ENCODE peak calls at places on chromosomes 6 and 20, in ten cellular contexts. G, H, F, M, Y, U, L, Z, S and I are unnamed samples.

GRCh38 chr20:32859961-32860360 is 1.2 kb downstream of the EFCAB8 start:
- DNase-seq in G (no peak), H (no peak), F (no peak), M (no peak), Y (no peak), U (no peak), L (no peak), Z (no peak), S (no peak), I (no peak)

GRCh38 chr6:112218563-112218962 is 35.8 kb downstream of the LAMA4 start:
- DNase-seq in G (no peak), H (no peak), F (no peak), M (no peak), Y (no peak), U (peak), L (no peak), Z (no peak), S (peak), I (no peak)

GRCh38 chr20:39993737-39994136 is 695.3 kb downstream of the MAFB start:
- DNase-seq in G (no peak), H (no peak), F (no peak), M (peak), Y (no peak), U (no peak), L (no peak), Z (no peak), S (no peak), I (no peak)

GRCh38 chr6:138509371-138509770 is 10.1 kb upstream of the NHSL1 start:
- DNase-seq in G (no peak), H (peak), F (no peak), M (no peak), Y (peak), U (peak), L (peak), Z (no peak), S (no peak), I (peak)

GRCh38 chr6:7267521-7268091 is 45.4 kb downstream of the SSR1 start:
- DNase-seq in G (no peak), H (no peak), F (no peak), M (peak), Y (no peak), U (no peak), L (peak), Z (peak), S (peak), I (no peak)

GRCh38 chr20:33791959-33792597 is 19.1 kb upstream of the CHMP4B start:
- DNase-seq in G (peak), H (peak), F (peak), M (no peak), Y (peak), U (peak), L (peak), Z (peak), S (peak), I (peak)

GRCh38 chr6:35385457-35386202 is 43.3 kb downstream of the PPARD start:
- DNase-seq in G (no peak), H (no peak), F (peak), M (no peak), Y (no peak), U (no peak), L (no peak), Z (no peak), S (peak), I (no peak)

GRCh38 chr6:142843344-142843743 is 101.6 kb downstream of the HIVEP2 start:
- DNase-seq in G (no peak), H (no peak), F (no peak), M (no peak), Y (no peak), U (no peak), L (no peak), Z (no peak), S (no peak), I (no peak)

GRCh38 chr6:54431466-54431865 is 123.2 kb downstream of the TINAG start:
- DNase-seq in G (no peak), H (no peak), F (no peak), M (no peak), Y (no peak), U (no peak), L (no peak), Z (no peak), S (no peak), I (no peak)

GRCh38 chr20:59939052-59939878 is 840 bp downstream of the PPP1R3D start:
- DNase-seq in G (peak), H (no peak), F (no peak), M (peak), Y (peak), U (peak), L (no peak), Z (no peak), S (peak), I (no peak)

GRCh38 chr6:153816306-153816845 is 222.7 kb upstream of the OPRM1 start:
- DNase-seq in G (no peak), H (no peak), F (no peak), M (no peak), Y (no peak), U (no peak), L (peak), Z (no peak), S (no peak), I (no peak)

GRCh38 chr20:25390538-25391528 is at the start of gene ABHD12:
- DNase-seq in G (peak), H (peak), F (peak), M (peak), Y (peak), U (peak), L (peak), Z (peak), S (peak), I (peak)

GRCh38 chr6:36697481-36697903 is at the start of gene RAB44:
- DNase-seq in G (peak), H (no peak), F (peak), M (no peak), Y (no peak), U (no peak), L (no peak), Z (no peak), S (no peak), I (no peak)

GRCh38 chr6:136956590-136957573 is 34.8 kb downstream of the SLC35D3 start:
- DNase-seq in G (no peak), H (no peak), F (no peak), M (no peak), Y (peak), U (peak), L (no peak), Z (no peak), S (no peak), I (no peak)

GRCh38 chr6:34319471-34319885 is 70.7 kb upstream of the SMIM29 start:
- DNase-seq in G (no peak), H (no peak), F (no peak), M (no peak), Y (no peak), U (no peak), L (no peak), Z (no peak), S (no peak), I (no peak)

GRCh38 chr6:39301606-39302005 is 12.6 kb downstream of the KCNK17 start:
- DNase-seq in G (no peak), H (no peak), F (no peak), M (no peak), Y (peak), U (peak), L (no peak), Z (no peak), S (no peak), I (no peak)

GRCh38 chr20:52972190-52972937 is at the start of gene TSHZ2:
- DNase-seq in G (no peak), H (no peak), F (peak), M (peak), Y (peak), U (peak), L (peak), Z (no peak), S (peak), I (no peak)

GRCh38 chr6:163298079-163298807 is 116.3 kb upstream of the QKI start:
- DNase-seq in G (no peak), H (no peak), F (no peak), M (no peak), Y (no peak), U (no peak), L (no peak), Z (no peak), S (no peak), I (no peak)

GRCh38 chr6:48706310-48706709 is 595.3 kb upstream of the PTCHD4 start:
- DNase-seq in G (no peak), H (no peak), F (no peak), M (no peak), Y (no peak), U (no peak), L (no peak), Z (no peak), S (no peak), I (no peak)

GRCh38 chr20:19913927-19914614 is 103.1 kb upstream of the NAA20 start:
- DNase-seq in G (no peak), H (peak), F (no peak), M (no peak), Y (no peak), U (no peak), L (no peak), Z (no peak), S (no peak), I (no peak)

GRCh38 chr6:53896237-53896636 is 101.4 kb downstream of the LRRC1 start:
- DNase-seq in G (no peak), H (no peak), F (no peak), M (no peak), Y (no peak), U (no peak), L (no peak), Z (no peak), S (no peak), I (no peak)

GRCh38 chr6:56329296-56330050 is 82.1 kb upstream of the COL21A1 start:
- DNase-seq in G (no peak), H (no peak), F (no peak), M (no peak), Y (no peak), U (no peak), L (no peak), Z (no peak), S (no peak), I (no peak)

GRCh38 chr6:169843110-169843509 is 91.7 kb downstream of the ERMARD start:
- DNase-seq in G (no peak), H (no peak), F (no peak), M (no peak), Y (no peak), U (no peak), L (peak), Z (no peak), S (no peak), I (no peak)

GRCh38 chr20:3580412-3580811 is 82.8 kb downstream of the GFRA4 start:
- DNase-seq in G (no peak), H (no peak), F (no peak), M (no peak), Y (no peak), U (peak), L (no peak), Z (no peak), S (no peak), I (no peak)
- TF ChIP-seq CTCF in G (no peak), H (no peak), F (no peak), M (no peak), Y (no peak), U (no peak), L (no peak), Z (no peak), S (no peak), I (no peak)

DNA sequence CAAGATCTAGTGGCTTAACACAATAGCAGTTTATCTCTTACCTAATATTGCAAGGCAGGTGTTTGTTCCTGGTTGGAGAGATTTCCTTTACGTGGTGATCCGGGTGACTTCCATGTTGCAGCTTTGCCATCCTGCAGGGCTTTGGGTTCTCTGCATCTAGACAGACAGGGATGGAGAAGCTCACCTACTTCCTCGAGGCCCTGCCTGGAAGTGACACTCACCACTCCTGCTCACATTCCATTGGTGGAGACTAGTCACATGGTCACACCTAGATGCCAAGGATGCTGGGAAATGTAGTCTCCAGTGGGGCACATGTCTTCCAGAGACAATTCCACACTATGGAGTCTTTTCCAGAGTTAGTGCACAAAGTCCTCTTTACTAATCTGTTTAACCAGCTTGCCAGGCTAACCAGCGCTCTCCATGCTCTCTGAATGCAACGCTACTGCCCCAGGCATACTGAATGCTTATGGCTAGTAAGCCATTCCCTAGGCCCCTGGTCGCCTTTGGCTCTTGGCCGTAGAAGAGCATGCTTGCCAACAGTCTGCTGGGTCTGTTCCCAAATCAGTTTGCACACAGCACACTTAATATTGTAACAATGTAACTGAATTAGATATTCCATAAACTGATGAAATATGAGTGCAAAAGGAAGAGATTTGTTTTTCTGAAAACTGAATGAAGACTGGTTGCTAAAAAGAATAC is 6.7 kb upstream of the KCNK15 start:
- DNase-seq in G (no peak), H (peak), F (peak), M (no peak), Y (peak), U (peak), L (peak), Z (no peak), S (no peak), I (peak)
- TF ChIP-seq CTCF in G (no peak), H (no peak), F (no peak), M (no peak), Y (no peak), U (no peak), L (no peak), Z (no peak), S (no peak), I (no peak)

DNA sequence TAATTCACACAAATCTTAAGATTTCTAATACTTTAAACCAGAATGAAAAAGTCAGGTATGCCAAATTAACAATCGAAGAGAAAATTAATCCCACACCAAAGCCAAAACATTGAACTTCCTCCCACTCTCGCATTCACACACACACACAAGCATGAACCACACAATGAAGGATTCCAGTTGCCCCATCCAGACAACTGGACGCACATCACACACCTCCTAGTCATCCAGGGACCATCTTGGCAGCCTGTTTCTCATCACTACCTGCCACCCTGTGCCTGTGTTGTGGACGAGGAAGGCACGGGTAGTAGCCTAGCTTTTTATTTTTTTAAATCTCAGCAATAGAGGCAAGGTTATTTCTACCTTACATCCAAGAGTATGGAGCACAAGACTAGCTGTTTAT is 15.2 kb downstream of the B4GALT5 start:
- DNase-seq in G (no peak), H (no peak), F (no peak), M (no peak), Y (no peak), U (no peak), L (no peak), Z (no peak), S (no peak), I (no peak)
- TF ChIP-seq CTCF in G (no peak), H (no peak), F (no peak), M (no peak), Y (no peak), U (no peak), L (no peak), Z (no peak), S (no peak), I (no peak)

GRCh38 chr6:99246602-99247001 is 102.9 kb downstream of the FAXC start:
- DNase-seq in G (no peak), H (no peak), F (no peak), M (no peak), Y (no peak), U (no peak), L (no peak), Z (no peak), S (no peak), I (no peak)
- TF ChIP-seq CTCF in G (no peak), H (no peak), F (no peak), M (no peak), Y (no peak), U (no peak), L (no peak), Z (no peak), S (no peak), I (no peak)

GRCh38 chr20:50276119-50277063 is 85.8 kb downstream of the CEBPB start:
- DNase-seq in G (peak), H (no peak), F (no peak), M (peak), Y (no peak), U (no peak), L (no peak), Z (no peak), S (no peak), I (no peak)

GRCh38 chr20:50271674-50272412 is 81.2 kb downstream of the CEBPB start:
- DNase-seq in G (peak), H (no peak), F (no peak), M (no peak), Y (no peak), U (no peak), L (no peak), Z (no peak), S (peak), I (no peak)

GRCh38 chr20:50274570-50275430 is 84.2 kb downstream of the CEBPB start:
- DNase-seq in G (peak), H (no peak), F (no peak), M (peak), Y (no peak), U (no peak), L (peak), Z (no peak), S (peak), I (no peak)

GRCh38 chr20:50272413-50273120 is 81.9 kb downstream of the CEBPB start:
- DNase-seq in G (no peak), H (no peak), F (no peak), M (no peak), Y (no peak), U (no peak), L (no peak), Z (no peak), S (no peak), I (no peak)

DNA sequence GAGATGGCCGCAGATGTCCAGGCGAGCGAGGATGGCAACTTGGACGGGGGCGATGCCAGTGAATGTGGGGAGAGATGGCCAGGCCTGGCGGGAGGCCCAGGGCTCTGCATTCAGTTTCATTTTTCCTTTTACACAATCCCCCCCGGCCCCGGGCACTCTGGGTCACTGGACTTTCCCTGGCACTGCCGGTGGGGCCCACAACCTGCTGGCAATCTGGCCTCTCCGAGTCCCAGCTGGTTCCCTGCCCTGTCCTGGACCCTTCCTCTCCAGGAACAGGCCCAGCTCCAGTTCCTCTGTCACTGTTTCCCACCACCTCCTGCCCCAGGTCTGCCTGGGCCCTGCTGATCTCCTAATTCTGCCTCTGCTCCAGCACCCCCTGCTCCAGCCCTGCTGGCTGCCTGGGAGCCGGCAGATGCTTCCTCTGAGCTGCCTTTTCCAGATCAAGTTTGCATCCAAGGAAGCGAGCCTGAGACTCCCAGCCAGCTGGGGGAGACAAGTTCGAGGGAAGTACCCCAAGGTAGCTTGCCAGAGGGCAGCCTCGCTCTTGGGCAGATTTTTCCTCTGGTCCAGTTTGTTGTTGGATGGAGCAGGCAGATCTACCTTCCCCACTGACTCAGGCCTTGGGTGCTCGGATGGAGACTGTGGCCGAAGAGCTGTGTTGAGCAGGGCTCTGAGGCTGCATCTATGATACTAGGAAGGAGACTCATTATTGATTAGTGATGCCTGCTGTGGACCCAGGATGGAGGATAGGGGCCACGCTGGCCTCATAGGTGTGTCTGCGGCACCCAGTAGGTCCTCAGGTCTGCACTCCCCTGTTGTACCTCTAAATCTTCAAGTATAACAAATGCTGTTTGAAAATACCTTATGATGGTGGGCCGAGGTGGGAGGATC is 83.2 kb downstream of the CEBPB start:
- DNase-seq in G (no peak), H (no peak), F (no peak), M (no peak), Y (no peak), U (peak), L (no peak), Z (no peak), S (peak), I (no peak)
- TF ChIP-seq CTCF in G (no peak), H (no peak), F (no peak), M (no peak), Y (no peak), U (no peak), L (no peak), Z (no peak), S (no peak), I (no peak)

DNA sequence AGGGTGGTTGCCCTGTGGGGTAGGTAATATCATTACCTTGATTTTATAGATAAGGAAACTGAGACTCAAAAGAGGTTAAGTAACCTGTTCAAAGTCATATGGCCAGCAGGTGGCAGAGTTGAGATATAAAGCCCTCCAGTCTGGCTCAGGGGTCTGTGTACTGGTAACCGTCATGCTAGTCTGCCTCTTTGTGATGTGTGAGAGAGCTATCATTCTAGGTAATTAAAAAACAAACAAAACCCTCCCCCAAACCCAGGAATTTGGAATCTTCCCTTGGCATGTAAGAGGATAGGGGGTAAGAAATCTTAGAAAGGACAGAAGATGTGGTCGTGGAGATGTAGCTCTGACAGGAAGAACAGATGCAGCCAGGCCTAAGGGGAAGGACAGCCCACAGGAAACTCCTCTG is 206.0 kb downstream of the CDC5L start:
- DNase-seq in G (no peak), H (peak), F (no peak), M (no peak), Y (peak), U (peak), L (peak), Z (no peak), S (no peak), I (peak)
- TF ChIP-seq CTCF in G (peak), H (peak), F (no peak), M (peak), Y (peak), U (peak), L (no peak), Z (peak), S (peak), I (peak)

GRCh38 chr6:132481189-132481588 is 31.7 kb downstream of the STX7 start:
- DNase-seq in G (no peak), H (no peak), F (no peak), M (no peak), Y (no peak), U (no peak), L (no peak), Z (no peak), S (no peak), I (no peak)
- TF ChIP-seq CTCF in G (no peak), H (no peak), F (no peak), M (no peak), Y (no peak), U (no peak), L (no peak), Z (no peak), S (no peak), I (no peak)

GRCh38 chr6:98054453-98054852 is 771.4 kb upstream of the MMS22L start:
- DNase-seq in G (no peak), H (no peak), F (no peak), M (no peak), Y (no peak), U (no peak), L (no peak), Z (no peak), S (no peak), I (no peak)
- TF ChIP-seq CTCF in G (no peak), H (no peak), F (no peak), M (no peak), Y (no peak), U (no peak), L (no peak), Z (peak), S (no peak), I (no peak)